ENCODE peak calls at places on chromosomes 2 and 18, in eight cellular contexts. A is tibial artery; B is mesendoderm; Z is MM.1S; X is body of pancreas; N is uterus; J is A549; U is CD8-positive, alpha-beta T cell. I is an unnamed sample.
A peak's percentile ranks its signal among the peaks of the same experiment; 100 is the strongest.

GRCh38 chr2:81870119-81870518 is 1565.6 kb upstream of the LRRTM1 start:
- DNase-seq in A (no peak), B (no peak), Z (no peak), X (no peak), N (no peak), J (no peak), U (no peak), I (no peak)

GRCh38 chr2:192146069-192147006 is 48.4 kb downstream of the TMEFF2 start:
- DNase-seq in A (no peak), B (peak; percentile 26), Z (no peak), X (no peak), N (no peak), J (no peak), U (no peak), I (no peak)

GRCh38 chr2:103003750-103004250 is 242.0 kb downstream of the TMEM182 start:
- DNase-seq in A (no peak), B (peak; percentile 3), Z (no peak), X (no peak), N (no peak), J (no peak), U (no peak), I (no peak)

GRCh38 chr18:23835506-23835905 is 146.3 kb downstream of the LAMA3 start:
- DNase-seq in A (no peak), B (no peak), Z (no peak), X (peak; percentile 27), N (peak; percentile 64), J (no peak), U (no peak), I (no peak)

GRCh38 chr2:111031546-111032484 is 88.9 kb upstream of the BCL2L11 start:
- DNase-seq in A (no peak), B (no peak), Z (no peak), X (no peak), N (no peak), J (no peak), U (no peak), I (no peak)

GRCh38 chr18:11989966-11990380 is 8.7 kb downstream of the IMPA2 start:
- DNase-seq in A (no peak), B (peak; percentile 42), Z (no peak), X (peak; percentile 81), N (no peak), J (no peak), U (no peak), I (no peak)

GRCh38 chr2:140276661-140277060 is 1496.5 kb upstream of the NXPH2 start:
- DNase-seq in A (no peak), B (no peak), Z (no peak), X (no peak), N (no peak), J (no peak), U (no peak), I (no peak)

GRCh38 chr18:44609210-44609941 is 71.3 kb upstream of the SETBP1 start:
- DNase-seq in A (no peak), B (no peak), Z (no peak), X (no peak), N (no peak), J (no peak), U (no peak), I (no peak)

GRCh38 chr18:11995445-11996189 is 14.3 kb downstream of the IMPA2 start:
- DNase-seq in A (peak; percentile 73), B (peak; percentile 89), Z (peak; percentile 55), X (peak; percentile 88), N (peak; percentile 74), J (peak; percentile 63), U (peak; percentile 40), I (no peak)

GRCh38 chr2:190864375-190864774 is 16.2 kb upstream of the GLS start:
- DNase-seq in A (no peak), B (no peak), Z (no peak), X (no peak), N (no peak), J (no peak), U (no peak), I (no peak)

GRCh38 chr18:75125359-75126331 is 83.3 kb downstream of the PTGR3 start:
- DNase-seq in A (peak; percentile 60), B (peak; percentile 7), Z (no peak), X (no peak), N (no peak), J (no peak), U (no peak), I (no peak)

DNA sequence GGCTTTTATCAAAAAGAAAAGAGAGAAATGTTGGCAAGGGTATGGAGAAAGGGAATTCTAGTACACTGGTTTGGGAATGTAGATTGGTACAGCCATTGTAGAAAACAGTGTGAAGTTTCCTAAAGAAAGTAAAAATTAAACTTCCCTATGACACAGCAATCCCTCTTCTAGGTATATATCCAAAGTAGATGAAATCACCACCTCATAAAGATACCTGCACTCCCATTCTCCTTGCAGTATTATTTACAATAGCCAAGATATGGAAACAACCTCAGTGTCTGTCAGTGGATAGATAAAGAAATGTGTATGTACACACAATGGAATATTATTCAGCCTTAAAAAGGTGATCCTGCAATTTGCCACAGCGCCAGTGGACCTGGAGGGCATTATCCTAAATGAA is 147.2 kb upstream of the NOSTRIN start:
- DNase-seq in A (no peak), B (no peak), Z (no peak), X (no peak), N (no peak), J (no peak), U (no peak), I (no peak)
- H3K27ac ChIP-seq in A (no peak overlapping the region), B (no peak overlapping the region), Z (no peak overlapping the region), X (no peak overlapping the region), N (no peak overlapping the region), J (no peak overlapping the region), U (no peak overlapping the region), I (no peak overlapping the region)

DNA sequence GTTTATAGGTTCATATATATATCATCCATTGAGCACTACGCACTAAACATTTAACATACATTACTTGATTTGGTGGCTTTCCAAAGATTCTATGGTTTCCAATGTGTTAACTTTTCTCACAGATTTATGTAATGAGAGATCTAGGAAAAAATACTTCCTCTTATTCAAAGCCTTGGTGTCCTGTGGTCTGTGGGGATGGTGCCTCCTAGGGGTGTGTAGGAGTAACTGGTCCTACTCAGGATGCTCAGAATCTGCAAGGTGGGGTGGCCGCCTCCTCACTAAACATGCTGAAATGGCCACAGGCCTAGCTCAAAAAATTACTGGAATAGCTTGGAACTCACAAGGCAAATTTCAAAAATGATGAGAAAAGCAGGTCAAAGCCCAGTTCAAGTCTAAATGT is 11.6 kb downstream of the GPR55 start:
- DNase-seq in A (peak; percentile 39), B (peak; percentile 63), Z (peak; percentile 65), X (peak; percentile 52), N (peak; percentile 29), J (peak; percentile 30), U (no peak), I (no peak)
- H3K27ac ChIP-seq in A (no peak overlapping the region), B (no peak overlapping the region), Z (no peak overlapping the region), X (no peak overlapping the region), N (no peak overlapping the region), J (no peak overlapping the region), U (no peak overlapping the region), I (no peak overlapping the region)

DNA sequence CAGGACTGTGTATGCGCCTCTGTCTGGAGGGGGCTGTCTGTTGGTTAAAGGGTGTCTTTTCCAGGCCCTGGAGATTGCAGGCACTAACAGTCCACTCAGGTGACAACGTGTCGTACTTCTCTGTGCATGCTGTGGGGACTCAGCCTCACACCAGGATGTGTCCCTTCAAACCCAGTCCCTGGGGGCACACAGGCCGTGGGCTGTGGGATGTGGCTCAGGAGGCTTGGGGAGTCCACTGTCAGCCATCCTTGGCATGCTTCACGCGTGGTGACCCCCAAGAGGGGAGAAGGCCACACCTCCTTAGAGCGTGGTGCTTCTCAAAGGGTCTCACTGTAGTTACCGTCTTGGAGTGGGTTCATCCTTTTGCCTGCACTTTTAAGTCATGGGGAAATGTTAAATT is 127.8 kb downstream of the KLHL29 start:
- DNase-seq in A (no peak), B (no peak), Z (no peak), X (no peak), N (no peak), J (no peak), U (no peak), I (no peak)
- H3K27ac ChIP-seq in A (no peak overlapping the region), B (no peak overlapping the region), Z (no peak overlapping the region), X (no peak overlapping the region), N (peak overlapping the region; percentile 84), J (no peak overlapping the region), U (no peak overlapping the region), I (peak overlapping the region; percentile 53)

GRCh38 chr18:21998531-21998930 is 170.9 kb upstream of the GATA6 start:
- DNase-seq in A (no peak), B (peak; percentile 26), Z (no peak), X (no peak), N (no peak), J (no peak), U (no peak), I (no peak)
- H3K27ac ChIP-seq in A (peak overlapping the region; percentile 21), B (no peak overlapping the region), Z (no peak overlapping the region), X (peak overlapping the region; percentile 45), N (no peak overlapping the region), J (no peak overlapping the region), U (no peak overlapping the region), I (no peak overlapping the region)

GRCh38 chr2:167135691-167136090 is 247.4 kb downstream of the XIRP2 start:
- DNase-seq in A (no peak), B (no peak), Z (peak; percentile 7), X (no peak), N (no peak), J (no peak), U (no peak), I (no peak)
- H3K27ac ChIP-seq in A (no peak overlapping the region), B (no peak overlapping the region), Z (no peak overlapping the region), X (no peak overlapping the region), N (no peak overlapping the region), J (no peak overlapping the region), U (no peak overlapping the region), I (no peak overlapping the region)

I was measured in caudate nucleus.